ENCODE peak calls at places on chromosomes 1 and 21, in six cellular contexts. M is GM13977; S is fibroblast of mammary gland; C is NCI-H1436; D is activated effector memory CD4-positive, alpha-beta T cell treated with Interleukin-2 at 50 U/mL for 16 hours; P is left lung. L is an unnamed sample.

GRCh38 chr1:39305555-39305954 is 101.1 kb downstream of the MACF1 start:
- DNase-seq in M (peak), S (no peak), C (no peak), D (no peak), P (no peak), L (no peak)

GRCh38 chr21:42302794-42303193 is 12.4 kb downstream of the TFF3 start:
- DNase-seq in M (no peak), S (no peak), C (peak), D (no peak), P (peak), L (no peak)

GRCh38 chr1:16978589-16979474 is 1.6 kb downstream of the MFAP2 start:
- DNase-seq in M (no peak), S (peak), C (no peak), D (no peak), P (peak), L (no peak)

GRCh38 chr1:60510162-60510561 is 436.6 kb upstream of the C1orf87 start:
- DNase-seq in M (no peak), S (peak), C (no peak), D (no peak), P (no peak), L (no peak)

GRCh38 chr1:150560011-150560438 is 10.8 kb downstream of the ADAMTSL4 start:
- DNase-seq in M (peak), S (peak), C (peak), D (peak), P (peak), L (peak)

GRCh38 chr21:15076730-15077129 is 11.9 kb upstream of the NRIP1 start:
- DNase-seq in M (no peak), S (no peak), C (no peak), D (no peak), P (no peak), L (no peak)

GRCh38 chr1:111030590-111030989 is 66.9 kb upstream of the LRIF1 start:
- DNase-seq in M (peak), S (peak), C (peak), D (peak), P (no peak), L (peak)

GRCh38 chr1:244049969-244050834 is 881 bp upstream of the ZBTB18 start:
- DNase-seq in M (no peak), S (no peak), C (no peak), D (no peak), P (peak), L (peak)

GRCh38 chr1:61448934-61449368 is 276.0 kb downstream of the TM2D1 start:
- DNase-seq in M (no peak), S (peak), C (no peak), D (no peak), P (peak), L (no peak)

GRCh38 chr1:8572106-8572505 is 245.3 kb downstream of the RERE start:
- DNase-seq in M (no peak), S (no peak), C (no peak), D (no peak), P (no peak), L (no peak)

GRCh38 chr1:182229907-182230522 is 161.6 kb downstream of the GLUL start:
- DNase-seq in M (no peak), S (peak), C (peak), D (no peak), P (no peak), L (no peak)

GRCh38 chr1:27333717-27334279 is 8.0 kb upstream of the SYTL1 start:
- DNase-seq in M (no peak), S (no peak), C (no peak), D (no peak), P (no peak), L (no peak)

GRCh38 chr1:3349161-3349967 is 105.1 kb upstream of the ARHGEF16 start:
- DNase-seq in M (no peak), S (no peak), C (no peak), D (no peak), P (no peak), L (no peak)

GRCh38 chr1:25743164-25744139 is 56.5 kb upstream of the SELENON start:
- DNase-seq in M (no peak), S (peak), C (peak), D (no peak), P (peak), L (no peak)

GRCh38 chr21:38095220-38095619 is 161.6 kb upstream of the KCNJ15 start:
- DNase-seq in M (no peak), S (no peak), C (no peak), D (no peak), P (no peak), L (no peak)

GRCh38 chr1:3788756-3789420 is 7.4 kb downstream of the LRRC47 start:
- DNase-seq in M (no peak), S (no peak), C (no peak), D (no peak), P (no peak), L (no peak)

GRCh38 chr1:167876597-167877175 is 37.2 kb downstream of the ADCY10 start:
- DNase-seq in M (no peak), S (no peak), C (no peak), D (no peak), P (no peak), L (no peak)

GRCh38 chr1:110112656-110113055 is 413 bp downstream of the UBL4B start:
- DNase-seq in M (no peak), S (no peak), C (no peak), D (no peak), P (no peak), L (no peak)

GRCh38 chr21:42500225-42500624 is 4.2 kb upstream of the RSPH1 start:
- DNase-seq in M (no peak), S (no peak), C (no peak), D (no peak), P (no peak), L (no peak)

GRCh38 chr1:225848044-225848955 is 33.9 kb downstream of the TMEM63A start:
- DNase-seq in M (peak), S (peak), C (peak), D (no peak), P (no peak), L (peak)

GRCh38 chr1:175201061-175201508 is 8.5 kb upstream of the KIAA0040 start:
- DNase-seq in M (no peak), S (peak), C (no peak), D (no peak), P (no peak), L (no peak)

GRCh38 chr1:211318881-211319280 is 7.8 kb upstream of the TRAF5 start:
- DNase-seq in M (no peak), S (no peak), C (no peak), D (no peak), P (no peak), L (no peak)

GRCh38 chr1:193120604-193121166 is 1.1 kb upstream of the CDC73 start:
- DNase-seq in M (no peak), S (no peak), C (no peak), D (no peak), P (no peak), L (no peak)

GRCh38 chr1:143720087-143721023 is 251.4 kb downstream of the FAM72C start:
- DNase-seq in M (no peak), S (peak), C (no peak), D (no peak), P (no peak), L (peak)

GRCh38 chr1:234484991-234485739 is 6.2 kb upstream of the TARBP1 start:
- DNase-seq in M (no peak), S (no peak), C (no peak), D (no peak), P (no peak), L (no peak)